ENCODE peak calls at places on chromosomes 6 and 20, in ten cellular contexts. S, U, J, H, Y, G, A, N, X and K are unnamed samples.

GRCh38 chr20:41078329-41078728 is 49.7 kb downstream of the TOP1 start:
- DNase-seq in S (no peak), U (no peak), J (peak; percentile 83), H (no peak), Y (no peak), G (no peak), A (no peak), N (peak; percentile 27), X (peak; percentile 80), K (peak; percentile 50)

GRCh38 chr6:43912598-43913387 is 142.8 kb downstream of the VEGFA start:
- DNase-seq in S (no peak), U (no peak), J (no peak), H (no peak), Y (no peak), G (no peak), A (no peak), N (no peak), X (no peak), K (no peak)

GRCh38 chr20:24992420-24993205 is at the start of gene APMAP:
- DNase-seq in S (peak; percentile 98), U (peak; percentile 91), J (peak; percentile 96), H (peak; percentile 97), Y (peak; percentile 97), G (peak; percentile 61), A (peak; percentile 89), N (peak; percentile 96), X (peak; percentile 91), K (peak; percentile 91)

GRCh38 chr6:83860347-83860731 is 850 bp downstream of the CYB5R4 start:
- DNase-seq in S (no peak), U (no peak), J (no peak), H (no peak), Y (no peak), G (no peak), A (no peak), N (peak; percentile 27), X (no peak), K (no peak)

GRCh38 chr6:138719011-138719635 is 54.4 kb upstream of the CCDC28A start:
- DNase-seq in S (no peak), U (no peak), J (no peak), H (no peak), Y (no peak), G (no peak), A (no peak), N (no peak), X (peak; percentile 15), K (peak; percentile 17)

GRCh38 chr20:42406826-42407225 is 782.9 kb downstream of the PTPRT start:
- DNase-seq in S (no peak), U (no peak), J (no peak), H (no peak), Y (no peak), G (no peak), A (no peak), N (no peak), X (no peak), K (no peak)

GRCh38 chr6:35624341-35625070 is 64.2 kb downstream of the FKBP5 start:
- DNase-seq in S (no peak), U (no peak), J (peak; percentile 47), H (no peak), Y (no peak), G (no peak), A (no peak), N (peak; percentile 26), X (peak; percentile 36), K (no peak)

GRCh38 chr6:108712946-108713345 is 135.3 kb upstream of the ARMC2 start:
- DNase-seq in S (no peak), U (no peak), J (no peak), H (peak; percentile 13), Y (no peak), G (no peak), A (no peak), N (peak; percentile 58), X (no peak), K (no peak)

GRCh38 chr6:26194329-26194701 is 107.1 kb downstream of the HFE start:
- DNase-seq in S (no peak), U (no peak), J (no peak), H (no peak), Y (no peak), G (no peak), A (no peak), N (no peak), X (no peak), K (no peak)

GRCh38 chr6:148974351-148974750 is 227.5 kb downstream of the UST start:
- DNase-seq in S (no peak), U (no peak), J (no peak), H (no peak), Y (no peak), G (no peak), A (no peak), N (no peak), X (no peak), K (no peak)

GRCh38 chr6:148969679-148970078 is 222.8 kb downstream of the UST start:
- DNase-seq in S (no peak), U (no peak), J (no peak), H (no peak), Y (no peak), G (peak; percentile 86), A (no peak), N (no peak), X (no peak), K (no peak)

GRCh38 chr6:148971027-148971927 is 224.4 kb downstream of the UST start:
- DNase-seq in S (no peak), U (no peak), J (no peak), H (no peak), Y (no peak), G (no peak), A (no peak), N (no peak), X (no peak), K (peak; percentile 5)

GRCh38 chr6:148972481-148972880 is 225.7 kb downstream of the UST start:
- DNase-seq in S (no peak), U (no peak), J (peak; percentile 10), H (no peak), Y (peak; percentile 69), G (no peak), A (no peak), N (peak; percentile 12), X (no peak), K (peak; percentile 77)

DNA sequence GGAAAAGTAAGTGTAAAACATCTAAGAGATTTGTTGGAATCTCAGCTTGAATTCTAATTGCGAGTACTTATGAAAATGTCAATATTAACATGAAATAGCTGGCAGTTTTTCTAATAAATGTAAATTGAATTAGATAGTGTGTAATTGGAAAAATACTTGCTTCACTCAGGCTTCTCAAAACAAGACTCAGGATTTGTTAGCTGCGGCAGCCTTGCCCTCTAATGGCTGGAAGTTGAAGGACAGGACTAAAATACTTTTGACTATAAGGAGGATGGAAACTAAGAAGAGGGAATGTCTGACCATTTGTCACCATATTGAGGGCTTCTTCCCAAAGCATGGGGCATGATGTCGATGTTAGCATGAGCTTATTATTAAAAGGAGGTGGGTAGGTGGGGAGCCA is 227.0 kb downstream of the UST start:
- DNase-seq in S (no peak), U (no peak), J (peak; percentile 45), H (no peak), Y (no peak), G (no peak), A (no peak), N (peak; percentile 12), X (peak; percentile 63), K (peak; percentile 31)
- TF ChIP-seq CTCF in S (peak; percentile 41), U (peak; percentile 64), J (peak; percentile 67), H (peak; percentile 60), Y (no peak), G (peak; percentile 82), A (no peak), N (no peak), X (peak; percentile 64), K (peak; percentile 31)

GRCh38 chr6:96015321-96015790 is 418 bp upstream of the FUT9 start:
- DNase-seq in S (no peak), U (peak; percentile 44), J (peak; percentile 55), H (no peak), Y (peak; percentile 14), G (no peak), A (no peak), N (no peak), X (no peak), K (no peak)
- TF ChIP-seq CTCF in S (no peak), U (peak; percentile 42), J (peak; percentile 16), H (no peak), Y (no peak), G (no peak), A (no peak), N (no peak), X (no peak), K (no peak)

DNA sequence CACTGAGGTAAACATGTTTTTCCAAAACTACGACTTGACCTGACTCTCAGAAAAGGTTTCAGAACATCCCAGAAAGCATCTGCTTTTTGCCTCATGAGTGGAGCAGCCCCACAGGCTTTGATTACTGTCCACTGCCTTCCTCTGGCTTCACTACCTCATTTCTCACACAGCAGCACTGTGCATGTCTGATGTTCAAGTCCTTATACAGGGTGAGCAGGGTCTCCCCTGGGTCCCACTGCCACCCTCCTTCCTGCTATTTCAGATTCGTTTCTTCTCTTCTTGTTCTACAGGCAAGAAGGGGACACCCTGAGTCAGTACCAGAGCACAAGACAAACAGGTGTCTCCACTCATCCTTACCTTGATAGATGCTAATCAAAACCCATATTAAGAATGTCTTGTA is 64.7 kb upstream of the NFATC2 start:
- DNase-seq in S (no peak), U (no peak), J (no peak), H (no peak), Y (no peak), G (no peak), A (no peak), N (no peak), X (no peak), K (no peak)
- TF ChIP-seq CTCF in S (no peak), U (no peak), J (no peak), H (no peak), Y (no peak), G (no peak), A (no peak), N (no peak), X (no peak), K (no peak)

DNA sequence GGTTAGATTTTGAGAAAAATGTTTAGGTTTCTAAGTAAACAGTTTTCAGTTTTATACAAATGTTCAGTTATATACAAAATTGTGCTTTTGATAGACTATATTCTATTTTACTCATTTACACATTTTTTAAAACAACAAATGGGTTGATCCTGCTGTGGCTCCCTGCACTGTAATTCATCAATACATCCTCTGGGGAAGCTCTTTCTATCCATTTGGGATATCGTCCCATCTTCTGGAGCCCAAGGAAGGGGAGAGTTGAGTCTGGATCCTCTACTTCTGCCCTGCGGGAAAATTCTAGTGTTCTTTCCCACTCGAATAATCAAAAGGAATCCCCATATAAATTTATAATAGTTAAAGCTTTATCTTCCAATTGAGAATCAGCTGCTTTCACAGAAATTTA is 75.0 kb downstream of the SYCP2L start:
- DNase-seq in S (no peak), U (no peak), J (no peak), H (no peak), Y (no peak), G (no peak), A (no peak), N (no peak), X (no peak), K (no peak)
- TF ChIP-seq CTCF in S (no peak), U (no peak), J (no peak), H (no peak), Y (no peak), G (no peak), A (no peak), N (no peak), X (no peak), K (no peak)